ENCODE peak calls at places on chromosomes 7 and 10, in four cellular contexts. One of them, this sample, is unnamed.

GRCh38 chr7:4817178-4817905 is 41.9 kb downstream of the AP5Z1 start:
- DNase-seq in suprapubic skin: no peak
- DNase-seq in HL-60: no peak
- DNase-seq in K562: no peak
- DNase-seq in this sample: no peak

GRCh38 chr7:70014472-70015232 is 416.4 kb downstream of the AUTS2 start:
- DNase-seq in HL-60: no peak
- DNase-seq in K562: no peak
- DNase-seq in suprapubic skin: no peak
- DNase-seq in this sample: no peak

GRCh38 chr7:87110778-87111177 is 41.5 kb upstream of the DMTF1 start:
- DNase-seq in HL-60: no peak
- DNase-seq in K562: peak; percentile 45
- DNase-seq in suprapubic skin: no peak
- DNase-seq in this sample: no peak

GRCh38 chr7:56375173-56375572 is 259.0 kb upstream of the NUPR2 start:
- DNase-seq in K562: no peak
- DNase-seq in HL-60: no peak
- DNase-seq in suprapubic skin: no peak
- DNase-seq in this sample: no peak

GRCh38 chr7:120802751-120803150 is 55.2 kb downstream of the TSPAN12 start:
- DNase-seq in HL-60: no peak
- DNase-seq in K562: no peak
- DNase-seq in suprapubic skin: no peak
- DNase-seq in this sample: no peak

GRCh38 chr10:88810196-88810961 is 7.8 kb downstream of the LIPM start:
- DNase-seq in suprapubic skin: no peak
- DNase-seq in HL-60: no peak
- DNase-seq in K562: peak; percentile 3
- DNase-seq in this sample: peak; percentile 33

GRCh38 chr7:133081119-133081604 is 728 bp downstream of the CHCHD3 start:
- DNase-seq in suprapubic skin: no peak
- DNase-seq in HL-60: no peak
- DNase-seq in K562: peak; percentile 84
- DNase-seq in this sample: no peak

GRCh38 chr7:6392712-6393666 is 54.8 kb downstream of the DAGLB start:
- DNase-seq in suprapubic skin: no peak
- DNase-seq in HL-60: no peak
- DNase-seq in K562: peak; percentile 92
- DNase-seq in this sample: no peak

GRCh38 chr7:152006336-152006735 is 19.1 kb upstream of the GALNT11 start:
- DNase-seq in suprapubic skin: no peak
- DNase-seq in HL-60: no peak
- DNase-seq in K562: no peak
- DNase-seq in this sample: no peak

GRCh38 chr7:7157887-7158271 is 24.5 kb upstream of the C1GALT1 start:
- DNase-seq in K562: no peak
- DNase-seq in suprapubic skin: no peak
- DNase-seq in HL-60: no peak
- DNase-seq in this sample: no peak

GRCh38 chr7:44959433-44959951 is 19.3 kb downstream of the MYO1G start:
- DNase-seq in K562: peak; percentile 66
- DNase-seq in HL-60: no peak
- DNase-seq in suprapubic skin: no peak
- DNase-seq in this sample: no peak

GRCh38 chr10:97196213-97197029 is 10.7 kb upstream of the SLIT1 start:
- DNase-seq in HL-60: peak; percentile 27
- DNase-seq in K562: peak; percentile 69
- DNase-seq in suprapubic skin: no peak
- DNase-seq in this sample: peak; percentile 36

GRCh38 chr10:79193694-79194382 is 125.1 kb downstream of the ZMIZ1 start:
- DNase-seq in HL-60: no peak
- DNase-seq in K562: no peak
- DNase-seq in suprapubic skin: no peak
- DNase-seq in this sample: no peak

GRCh38 chr10:28774051-28774995 is 97.0 kb downstream of the BAMBI start:
- DNase-seq in K562: no peak
- DNase-seq in HL-60: no peak
- DNase-seq in suprapubic skin: no peak
- DNase-seq in this sample: no peak

GRCh38 chr7:112205348-112206237 is 606 bp downstream of the DOCK4 start:
- DNase-seq in HL-60: peak; percentile 50
- DNase-seq in suprapubic skin: peak; percentile 81
- DNase-seq in K562: peak; percentile 34
- DNase-seq in this sample: peak; percentile 35

GRCh38 chr7:34133983-34134782 is 228.8 kb downstream of the BMPER start:
- DNase-seq in HL-60: peak; percentile 26
- DNase-seq in K562: peak; percentile 22
- DNase-seq in suprapubic skin: no peak
- DNase-seq in this sample: peak; percentile 24

GRCh38 chr10:22252801-22253577 is 35.2 kb upstream of the EBLN1 start:
- DNase-seq in suprapubic skin: no peak
- DNase-seq in K562: no peak
- DNase-seq in HL-60: no peak
- DNase-seq in this sample: no peak

GRCh38 chr7:108145401-108145800 is 15.2 kb upstream of the LAMB4 start:
- DNase-seq in K562: no peak
- DNase-seq in suprapubic skin: no peak
- DNase-seq in HL-60: no peak
- DNase-seq in this sample: no peak

GRCh38 chr10:100101526-100102076 is 19.9 kb upstream of the CPN1 start:
- DNase-seq in suprapubic skin: no peak
- DNase-seq in K562: no peak
- DNase-seq in HL-60: no peak
- DNase-seq in this sample: no peak

GRCh38 chr7:73330772-73331171 is 2.8 kb downstream of the FKBP6 start:
- DNase-seq in K562: no peak
- DNase-seq in HL-60: no peak
- DNase-seq in suprapubic skin: no peak
- DNase-seq in this sample: no peak

GRCh38 chr7:98628916-98629525 is 11.9 kb downstream of the NPTX2 start:
- DNase-seq in suprapubic skin: peak; percentile 71
- DNase-seq in HL-60: no peak
- DNase-seq in K562: no peak
- DNase-seq in this sample: no peak

GRCh38 chr7:101166909-101167644 is 1.7 kb upstream of the VGF start:
- DNase-seq in suprapubic skin: no peak
- DNase-seq in HL-60: no peak
- DNase-seq in K562: no peak
- DNase-seq in this sample: no peak

GRCh38 chr10:78763651-78764395 is 304.9 kb upstream of the ZMIZ1 start:
- DNase-seq in suprapubic skin: no peak
- DNase-seq in K562: no peak
- DNase-seq in HL-60: no peak
- DNase-seq in this sample: no peak

GRCh38 chr7:7181519-7182155 is 707 bp upstream of the C1GALT1 start:
- DNase-seq in K562: peak; percentile 75
- DNase-seq in suprapubic skin: no peak
- DNase-seq in HL-60: peak; percentile 75
- DNase-seq in this sample: peak; percentile 64

GRCh38 chr10:4830546-4830945 is 4.5 kb downstream of the AKR1E2 start:
- DNase-seq in K562: no peak
- DNase-seq in HL-60: no peak
- DNase-seq in suprapubic skin: no peak
- DNase-seq in this sample: no peak

GRCh38 chr7:148286150-148286549 is 304.4 kb upstream of the C7orf33 start:
- DNase-seq in HL-60: no peak
- DNase-seq in suprapubic skin: no peak
- DNase-seq in K562: peak; percentile 35
- DNase-seq in this sample: no peak

GRCh38 chr10:58918887-58919286 is 257.6 kb upstream of the PHYHIPL start:
- DNase-seq in suprapubic skin: no peak
- DNase-seq in HL-60: no peak
- DNase-seq in K562: no peak
- DNase-seq in this sample: no peak

GRCh38 chr7:114444196-114444595 is 29.6 kb downstream of the FOXP2 start:
- DNase-seq in HL-60: no peak
- DNase-seq in K562: no peak
- DNase-seq in suprapubic skin: no peak
- DNase-seq in this sample: no peak

GRCh38 chr10:44713307-44713706 is 197.8 kb upstream of the TMEM72 start:
- DNase-seq in K562: no peak
- DNase-seq in HL-60: no peak
- DNase-seq in suprapubic skin: no peak
- DNase-seq in this sample: no peak

GRCh38 chr10:4352566-4352961 is 473.4 kb upstream of the AKR1E2 start:
- DNase-seq in HL-60: no peak
- DNase-seq in suprapubic skin: no peak
- DNase-seq in K562: no peak
- DNase-seq in this sample: no peak

GRCh38 chr7:139720705-139721231 is 57.0 kb downstream of the HIPK2 start:
- DNase-seq in suprapubic skin: no peak
- DNase-seq in HL-60: no peak
- DNase-seq in K562: no peak
- DNase-seq in this sample: no peak

GRCh38 chr7:150439926-150440325 is 10.5 kb upstream of the GIMAP8 start:
- DNase-seq in HL-60: no peak
- DNase-seq in K562: no peak
- DNase-seq in suprapubic skin: no peak
- DNase-seq in this sample: no peak

GRCh38 chr7:17007841-17008240 is 126.1 kb upstream of the AGR3 start:
- DNase-seq in HL-60: no peak
- DNase-seq in K562: no peak
- DNase-seq in suprapubic skin: no peak
- DNase-seq in this sample: no peak

DNA sequence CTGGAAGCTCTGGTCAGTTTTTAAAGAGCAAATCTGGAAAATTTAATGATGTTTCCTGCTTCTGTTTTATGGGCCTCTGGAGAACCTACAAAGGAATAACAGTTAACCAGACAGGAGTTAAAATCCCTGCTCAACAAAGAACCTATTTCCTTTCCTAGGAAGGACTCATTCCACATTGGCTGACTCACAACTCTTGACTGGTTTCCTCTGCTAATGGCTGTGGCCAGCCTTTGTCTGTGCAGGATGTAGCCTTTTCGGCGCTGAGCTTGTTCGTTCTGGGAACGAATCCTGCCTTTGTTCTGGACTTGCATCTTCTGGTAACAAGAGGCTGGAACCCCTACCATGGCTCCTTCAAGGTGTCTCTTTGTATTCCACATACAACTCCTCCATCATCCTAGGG is 112.8 kb upstream of the PDCD4 start:
- DNase-seq in K562: no peak
- DNase-seq in HL-60: no peak
- DNase-seq in suprapubic skin: no peak
- DNase-seq in this sample: no peak
- TF ChIP-seq POLR2AphosphoS5 in K562: no peak
- TF ChIP-seq POLR2AphosphoS5 in HL-60: no peak
- TF ChIP-seq POLR2AphosphoS5 in suprapubic skin: no peak
- TF ChIP-seq POLR2AphosphoS5 in this sample: no peak

GRCh38 chr10:132453470-132453861 is 56.5 kb downstream of the PWWP2B start:
- DNase-seq in HL-60: no peak
- DNase-seq in suprapubic skin: no peak
- DNase-seq in K562: no peak
- DNase-seq in this sample: no peak
- TF ChIP-seq CTCF in HL-60: no peak
- TF ChIP-seq CTCF in suprapubic skin: no peak
- TF ChIP-seq CTCF in K562: no peak
- TF ChIP-seq CTCF in this sample: peak; percentile 46

GRCh38 chr10:16674147-16674703 is 143.0 kb downstream of the RSU1 start:
- DNase-seq in K562: no peak
- DNase-seq in suprapubic skin: no peak
- DNase-seq in HL-60: no peak
- DNase-seq in this sample: peak; percentile 5
- TF ChIP-seq POLR2AphosphoS5 in K562: no peak
- TF ChIP-seq POLR2AphosphoS5 in suprapubic skin: no peak
- TF ChIP-seq POLR2AphosphoS5 in HL-60: no peak
- TF ChIP-seq POLR2AphosphoS5 in this sample: no peak

GRCh38 chr10:356452-356851 is 221.2 kb downstream of the ZMYND11 start:
- DNase-seq in suprapubic skin: no peak
- DNase-seq in HL-60: no peak
- DNase-seq in K562: no peak
- DNase-seq in this sample: no peak
- TF ChIP-seq CTCF in suprapubic skin: no peak
- TF ChIP-seq CTCF in HL-60: no peak
- TF ChIP-seq CTCF in K562: no peak
- TF ChIP-seq CTCF in this sample: no peak

DNA sequence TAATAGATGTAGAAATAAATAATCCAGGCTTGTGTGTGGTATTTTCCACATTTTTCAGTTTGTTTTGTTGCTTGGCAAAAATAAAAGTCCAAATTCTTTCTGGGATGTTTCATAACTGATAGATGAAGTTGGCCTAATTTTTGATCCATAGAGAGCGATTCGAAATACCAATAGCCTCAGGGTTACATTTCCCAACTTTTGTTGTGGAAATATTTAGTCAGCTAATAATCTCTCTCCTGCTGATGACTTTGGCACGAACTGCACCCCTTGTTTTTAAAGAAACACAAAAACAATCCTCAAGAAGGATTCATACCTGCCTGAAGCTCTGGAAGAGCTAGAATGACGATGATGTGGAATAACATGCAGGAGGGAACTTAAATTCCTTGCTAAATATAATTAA is 483.2 kb downstream of the ADRA2A start:
- DNase-seq in suprapubic skin: no peak
- DNase-seq in K562: no peak
- DNase-seq in HL-60: no peak
- DNase-seq in this sample: no peak
- TF ChIP-seq POLR2AphosphoS5 in suprapubic skin: no peak
- TF ChIP-seq POLR2AphosphoS5 in K562: no peak
- TF ChIP-seq POLR2AphosphoS5 in HL-60: no peak
- TF ChIP-seq POLR2AphosphoS5 in this sample: no peak

GRCh38 chr7:50801907-50802306 is 19.2 kb upstream of the GRB10 start:
- DNase-seq in K562: no peak
- DNase-seq in suprapubic skin: no peak
- DNase-seq in HL-60: no peak
- DNase-seq in this sample: no peak
- TF ChIP-seq CTCF in K562: peak; percentile 36
- TF ChIP-seq CTCF in suprapubic skin: no peak
- TF ChIP-seq CTCF in HL-60: no peak
- TF ChIP-seq CTCF in this sample: peak; percentile 39

DNA sequence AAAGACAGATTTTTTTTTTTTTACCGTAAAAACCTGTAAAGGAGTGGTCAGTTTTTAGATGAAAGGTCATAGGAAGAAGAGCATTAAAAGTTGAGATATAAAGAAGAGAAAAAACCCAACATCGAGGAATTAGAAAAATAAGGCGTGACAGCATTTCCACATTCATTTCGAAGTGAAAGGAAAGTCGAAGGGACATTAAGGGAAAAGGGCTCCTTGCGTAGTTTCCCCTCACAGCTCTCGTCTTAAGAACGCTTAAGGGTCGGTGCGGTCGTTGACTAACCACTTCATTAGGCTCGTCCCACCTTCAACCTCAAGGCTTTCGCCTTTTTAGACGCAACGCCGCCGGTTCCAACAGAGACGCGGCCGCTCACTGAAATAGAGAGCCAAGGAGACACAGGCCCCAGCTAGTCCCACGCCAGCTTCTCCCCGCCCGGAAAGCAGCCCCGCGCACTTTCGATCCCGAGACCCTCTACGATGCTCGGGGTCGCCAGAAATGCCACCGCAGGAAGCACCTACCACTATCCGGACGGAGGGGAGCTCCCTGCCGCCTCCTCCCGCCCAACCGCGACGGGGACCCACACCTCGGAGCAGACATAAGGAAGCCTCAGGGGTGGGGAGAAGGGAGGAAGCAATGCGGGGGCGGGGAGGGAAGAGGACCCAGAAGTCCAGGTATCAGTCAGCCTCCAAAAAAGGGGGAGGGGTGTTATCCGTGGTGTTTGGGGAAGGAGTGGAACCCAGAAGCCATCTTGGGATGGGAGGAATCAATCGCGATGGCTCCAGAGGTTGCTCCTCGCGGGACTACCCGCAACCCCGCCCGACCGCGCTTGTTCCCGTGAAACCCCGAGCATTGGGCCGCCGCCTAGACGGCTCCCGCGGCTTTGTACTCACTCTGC is 634 bp downstream of the TRA2A start:
- DNase-seq in suprapubic skin: peak; percentile 82
- DNase-seq in K562: peak; percentile 67
- DNase-seq in HL-60: peak; percentile 88
- DNase-seq in this sample: no peak
- TF ChIP-seq POLR2AphosphoS5 in suprapubic skin: no peak
- TF ChIP-seq POLR2AphosphoS5 in K562: no peak
- TF ChIP-seq POLR2AphosphoS5 in HL-60: no peak
- TF ChIP-seq POLR2AphosphoS5 in this sample: no peak